ENCODE peak calls at places on chromosomes 5 and 9, in six cellular contexts. A, O, H, F, L and V are unnamed samples.

GRCh38 chr5:129114539-129115193 is 20.1 kb downstream of the ISOC1 start:
- DNase-seq in A (no peak), H (no peak), F (no peak), L (no peak), O (no peak), V (no peak)

GRCh38 chr5:88847410-88847809 is 35.6 kb downstream of the MEF2C start:
- DNase-seq in F (no peak), A (no peak), L (no peak), O (no peak), H (no peak), V (no peak)

GRCh38 chr5:121962347-121962670 is 534 bp downstream of the SRFBP1 start:
- DNase-seq in H (no peak), F (no peak), O (no peak), A (no peak), L (no peak), V (no peak)

GRCh38 chr9:747567-747966 is 93.9 kb upstream of the DMRT1 start:
- DNase-seq in F (no peak), A (no peak), L (no peak), H (no peak), O (no peak), V (no peak)

GRCh38 chr5:173391031-173391430 is 62.8 kb upstream of the STC2 start:
- DNase-seq in L (no peak), F (no peak), A (no peak), O (no peak), H (no peak), V (no peak)

GRCh38 chr5:136446565-136446964 is 81.2 kb upstream of the TRPC7 start:
- DNase-seq in O (peak), F (no peak), L (no peak), A (no peak), H (no peak), V (no peak)

GRCh38 chr5:99664972-99665371 is 736.2 kb upstream of the CHD1 start:
- DNase-seq in A (no peak), H (no peak), L (no peak), F (no peak), O (no peak), V (no peak)

GRCh38 chr9:37381094-37381741 is 41.3 kb upstream of the GRHPR start:
- DNase-seq in L (no peak), O (no peak), A (no peak), F (no peak), H (no peak), V (no peak)

GRCh38 chr5:61162832-61163567 is 732 bp upstream of the SMIM15 start:
- DNase-seq in H (no peak), F (no peak), O (no peak), A (no peak), L (no peak), V (no peak)

GRCh38 chr9:90883661-90884060 is 82.0 kb downstream of the SYK start:
- DNase-seq in H (no peak), O (no peak), F (no peak), L (no peak), A (no peak), V (no peak)

GRCh38 chr9:88952976-88953375 is 38.3 kb upstream of the S1PR3 start:
- DNase-seq in F (no peak), L (no peak), A (no peak), O (no peak), H (no peak), V (no peak)

GRCh38 chr9:18906656-18907395 is 126.2 kb downstream of the SAXO1 start:
- DNase-seq in A (no peak), H (no peak), L (no peak), F (no peak), O (peak), V (no peak)

GRCh38 chr9:71783120-71783523 is 14.8 kb upstream of the CEMIP2 start:
- DNase-seq in O (peak), A (peak), F (peak), L (peak), H (no peak), V (peak)
- TF ChIP-seq CTCF in O (no peak), A (no peak), F (peak), L (peak), H (no peak), V (no peak)

GRCh38 chr5:155746340-155747038 is 580.5 kb upstream of the SGCD start:
- DNase-seq in H (no peak), F (no peak), L (no peak), A (no peak), O (no peak), V (no peak)
- TF ChIP-seq CTCF in H (no peak), F (no peak), L (no peak), A (no peak), O (no peak), V (no peak)

DNA sequence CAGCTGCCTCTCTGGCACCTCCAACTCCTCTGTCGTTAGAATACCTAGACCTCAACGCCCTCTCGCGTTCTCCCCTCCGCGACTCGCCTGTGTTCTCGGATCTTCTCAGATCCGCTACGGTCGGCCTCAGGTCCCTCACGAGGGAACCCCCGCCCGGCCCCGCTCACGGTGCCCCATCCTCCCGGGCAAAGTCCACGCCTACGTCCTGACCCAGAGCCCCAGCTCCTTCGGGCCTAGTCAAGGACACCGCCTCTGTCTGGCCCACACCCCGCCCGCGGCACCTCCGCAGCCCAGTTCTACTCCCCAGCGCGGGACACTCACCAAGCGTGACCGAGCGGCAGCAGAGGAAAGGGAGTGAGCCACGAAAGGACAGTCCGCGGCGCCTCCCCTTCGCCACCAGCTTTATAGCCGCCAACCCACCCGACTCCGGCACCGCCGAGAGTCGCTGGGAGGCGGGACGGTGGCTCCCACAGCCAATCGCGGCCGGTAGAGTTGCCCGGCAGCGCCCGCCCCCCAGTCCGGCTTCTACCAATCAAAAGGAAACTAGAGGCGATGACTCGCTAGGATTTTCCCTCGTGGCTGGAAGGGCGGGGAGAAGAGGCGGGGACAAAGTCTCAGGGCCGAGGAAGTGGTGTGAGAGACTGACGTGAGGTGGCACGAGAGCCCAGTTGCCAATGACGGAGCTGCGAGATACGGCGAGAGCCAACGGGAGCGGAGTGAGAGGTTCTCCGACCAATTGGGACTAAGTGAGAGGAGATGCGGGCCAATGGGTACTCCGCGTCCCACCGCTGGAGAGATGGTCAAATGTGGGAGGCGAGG is at the start of gene HMGCS1:
- DNase-seq in F (peak), A (peak), L (peak), O (peak), H (peak), V (peak)
- TF ChIP-seq CTCF in F (no peak), A (no peak), L (peak), O (no peak), H (no peak), V (no peak)

DNA sequence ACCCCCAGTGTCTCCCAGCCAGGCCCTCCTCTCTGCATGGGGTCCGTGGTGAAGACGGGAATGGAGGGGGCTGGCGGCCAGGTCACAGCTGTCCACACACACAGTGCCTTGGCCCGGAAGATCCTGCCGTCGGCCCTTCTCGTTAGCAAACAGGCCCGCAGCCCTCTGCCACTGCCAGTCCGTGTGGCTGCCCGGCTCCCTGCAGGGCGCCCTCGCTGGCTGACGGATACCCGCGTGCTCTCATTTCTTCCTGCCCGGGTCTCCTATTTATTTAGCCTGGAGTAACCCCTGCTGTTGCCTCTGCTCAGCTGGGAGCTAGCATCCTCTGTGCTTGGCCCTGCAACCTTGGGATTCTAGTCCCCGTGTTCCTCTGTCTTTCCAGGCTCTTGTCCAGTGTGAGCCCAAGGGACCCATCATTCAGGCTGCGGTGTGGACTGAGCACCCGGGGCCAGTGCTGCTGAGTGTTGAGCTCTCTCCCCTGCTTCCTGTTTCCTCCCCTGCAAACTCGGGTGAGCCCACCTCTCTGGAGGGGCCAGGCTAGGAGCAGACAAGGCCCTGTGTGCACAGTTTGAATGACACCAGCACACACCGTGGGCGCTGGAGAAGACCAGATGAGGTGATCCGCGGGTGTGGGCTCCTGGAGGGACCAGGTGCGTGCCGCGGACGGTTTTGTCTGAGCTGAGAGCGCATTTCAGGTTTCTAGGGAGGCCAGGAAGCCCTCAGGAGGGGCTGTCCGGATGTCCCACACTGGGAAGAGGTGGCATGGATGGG is 14.6 kb upstream of the RNU6ATAC start:
- DNase-seq in A (no peak), L (peak), O (peak), F (no peak), H (peak), V (peak)
- TF ChIP-seq CTCF in A (no peak), L (no peak), O (no peak), F (no peak), H (no peak), V (no peak)

DNA sequence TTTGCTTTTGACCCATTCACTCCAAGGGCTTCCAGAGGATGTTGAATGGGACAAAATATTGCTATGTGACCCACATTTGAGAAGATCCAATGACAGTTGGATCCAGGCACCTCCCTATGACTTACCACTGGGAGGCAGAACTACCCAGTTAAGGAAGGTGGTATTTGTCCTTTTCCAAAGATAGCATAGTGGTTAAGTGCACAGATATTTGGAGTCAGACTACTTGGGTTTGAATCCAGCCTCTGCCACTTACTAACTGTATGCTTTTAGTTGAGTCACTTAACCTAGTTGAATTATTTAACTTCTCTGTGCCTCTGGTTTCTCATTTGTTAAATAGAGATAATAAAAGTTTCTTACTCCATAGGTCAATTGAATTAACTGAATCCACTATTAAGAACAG is 74.5 kb upstream of the PALM2AKAP2 start:
- DNase-seq in O (no peak), F (no peak), H (no peak), L (no peak), A (no peak), V (no peak)
- TF ChIP-seq CTCF in O (no peak), F (no peak), H (no peak), L (peak), A (no peak), V (no peak)

DNA sequence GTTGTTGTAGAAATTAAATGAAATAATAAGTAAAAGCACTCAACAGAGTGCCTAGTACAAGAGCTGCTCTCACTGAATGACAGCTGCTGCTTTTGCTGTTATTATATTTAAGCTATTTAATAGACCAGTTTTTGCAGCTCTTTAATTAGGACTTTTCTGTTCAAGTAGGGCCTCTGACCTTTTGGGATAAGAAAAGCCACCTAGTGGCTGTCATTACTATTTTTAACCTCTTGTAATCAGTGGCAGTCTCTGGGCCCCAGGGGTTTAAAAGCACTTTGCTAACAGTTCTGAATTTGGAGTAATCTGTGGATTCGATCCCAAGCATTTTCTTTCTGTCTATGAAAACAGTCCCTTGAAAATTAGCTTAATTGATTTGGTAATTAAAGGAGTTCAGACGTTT is 121.1 kb downstream of the NUDT12 start:
- DNase-seq in F (no peak), L (no peak), A (no peak), H (no peak), O (no peak), V (no peak)
- TF ChIP-seq CTCF in F (no peak), L (no peak), A (no peak), H (no peak), O (no peak), V (no peak)

GRCh38 chr9:134103391-134103998 is 32.4 kb upstream of the WDR5 start:
- DNase-seq in A (no peak), O (no peak), L (no peak), H (no peak), F (no peak), V (no peak)

GRCh38 chr9:134100040-134100439 is 32.2 kb upstream of the BRD3 start:
- DNase-seq in L (no peak), A (no peak), O (no peak), H (no peak), F (no peak), V (no peak)

GRCh38 chr9:134101623-134102149 is 33.9 kb upstream of the BRD3 start:
- DNase-seq in O (no peak), H (no peak), F (no peak), A (no peak), L (no peak), V (no peak)

DNA sequence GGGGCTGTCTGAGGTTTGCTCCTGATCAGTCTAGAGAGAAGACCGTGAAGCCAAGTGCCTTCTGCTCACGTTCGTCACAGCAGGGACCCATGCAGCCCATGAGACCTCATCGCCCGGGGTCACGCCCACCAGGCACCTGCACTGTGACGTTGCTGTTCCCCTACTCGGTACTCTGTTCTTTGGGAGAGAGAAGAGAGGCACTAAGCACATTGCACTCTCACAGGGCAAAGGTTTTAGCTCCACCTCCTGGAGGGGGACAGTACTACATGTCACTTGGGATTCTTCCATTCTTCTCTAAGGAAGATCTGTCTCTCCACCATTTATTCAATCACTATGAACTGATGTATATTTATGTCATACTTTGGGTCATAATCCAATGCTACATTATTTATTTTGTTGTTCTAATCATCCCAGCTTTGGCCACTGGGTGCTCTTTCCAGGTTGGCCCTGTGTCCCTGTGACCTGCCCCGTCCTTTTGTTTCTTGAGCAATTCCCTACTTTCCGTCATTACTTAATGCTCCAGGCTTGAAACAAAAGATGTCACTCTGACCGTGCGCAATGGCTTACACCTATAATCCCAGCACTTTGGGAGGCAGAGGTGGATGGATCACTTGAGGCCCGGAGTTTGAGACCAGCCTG is 31.4 kb upstream of the BRD3 start:
- DNase-seq in H (no peak), F (peak), L (no peak), A (peak), O (peak), V (no peak)
- TF ChIP-seq CTCF in H (no peak), F (peak), L (peak), A (no peak), O (peak), V (peak)